ENCODE peak calls at places on chromosomes 5 and 9, in six cellular contexts. P is GM12878, H is HepG2, C is K562, Y is SK-N-SH, F is HCT116. J is an unnamed sample. For H3K36me3, the result is how much of the 10 kb centered on the place peaks cover.

GRCh38 chr5:146340260-146341081 is 1.8 kb downstream of the POU4F3 start:
- DNase-seq in P (no peak), H (peak), C (peak), Y (no peak), F (no peak), J (no peak)

GRCh38 chr5:151896041-151896691 is 28.5 kb downstream of the GLRA1 start:
- DNase-seq in P (no peak), H (no peak), C (no peak), Y (no peak), F (no peak), J (no peak)

GRCh38 chr5:142813208-142813607 is 43.0 kb downstream of the ARHGAP26 start:
- DNase-seq in P (no peak), H (no peak), C (no peak), Y (no peak), F (no peak), J (no peak)

GRCh38 chr9:129988607-129989361 is 54.2 kb downstream of the FNBP1 start:
- DNase-seq in P (peak), H (no peak), C (no peak), Y (no peak), F (no peak), J (no peak)

GRCh38 chr5:82833277-82833676 is 243.9 kb downstream of the TMEM167A start:
- DNase-seq in P (no peak), H (no peak), C (no peak), Y (no peak), F (no peak), J (no peak)

GRCh38 chr9:70004310-70004709 is 39.3 kb upstream of the MAMDC2 start:
- DNase-seq in P (no peak), H (no peak), C (no peak), Y (no peak), F (no peak), J (no peak)

GRCh38 chr9:2764371-2764770 is 47.1 kb downstream of the KCNV2 start:
- DNase-seq in P (peak), H (no peak), C (no peak), Y (no peak), F (no peak), J (no peak)

GRCh38 chr5:115096034-115096769 is 73.5 kb downstream of the TRIM36 start:
- DNase-seq in P (no peak), H (no peak), C (no peak), Y (no peak), F (no peak), J (no peak)

GRCh38 chr9:4604678-4605095 is 57.4 kb upstream of the PLPP6 start:
- DNase-seq in P (peak), H (peak), C (peak), Y (peak), F (peak), J (peak)

GRCh38 chr5:25850581-25850980 is 1187.8 kb downstream of the CDH9 start:
- DNase-seq in P (no peak), H (no peak), C (no peak), Y (no peak), F (no peak), J (peak)

GRCh38 chr9:106376689-106377088 is 486.3 kb upstream of the ZNF462 start:
- DNase-seq in P (no peak), H (no peak), C (no peak), Y (no peak), F (no peak), J (no peak)

GRCh38 chr5:173341911-173342535 is 13.8 kb upstream of the STC2 start:
- DNase-seq in P (no peak), H (no peak), C (no peak), Y (no peak), F (no peak), J (no peak)

GRCh38 chr5:129745997-129746396 is 1.9 kb upstream of the MINAR2 start:
- DNase-seq in P (no peak), H (no peak), C (no peak), Y (no peak), F (no peak), J (no peak)

GRCh38 chr9:4068449-4068848 is 231.4 kb downstream of the GLIS3 start:
- DNase-seq in P (no peak), H (peak), C (no peak), Y (no peak), F (no peak), J (no peak)

GRCh38 chr9:68732405-68733020 is 27.5 kb downstream of the PIP5K1B start:
- DNase-seq in P (no peak), H (peak), C (no peak), Y (no peak), F (no peak), J (no peak)

GRCh38 chr9:135612981-135613910 is 26.1 kb downstream of the GLT6D1 start:
- DNase-seq in P (no peak), H (no peak), C (peak), Y (peak), F (no peak), J (no peak)

GRCh38 chr5:72387985-72388384 is 67.8 kb downstream of the PTCD2 start:
- DNase-seq in P (no peak), H (no peak), C (no peak), Y (no peak), F (no peak), J (no peak)

GRCh38 chr5:111830333-111830732 is 73.3 kb upstream of the NREP start:
- DNase-seq in P (no peak), H (no peak), C (no peak), Y (no peak), F (peak), J (no peak)

GRCh38 chr9:85112933-85113418 is 443.4 kb downstream of the NTRK2 start:
- DNase-seq in P (no peak), H (no peak), C (no peak), Y (no peak), F (no peak), J (no peak)

GRCh38 chr9:91131433-91131839 is 230.3 kb downstream of the AUH start:
- DNase-seq in P (no peak), H (no peak), C (no peak), Y (no peak), F (peak), J (no peak)

GRCh38 chr9:124342946-124343485 is 72.2 kb downstream of the PSMB7 start:
- DNase-seq in P (no peak), H (no peak), C (no peak), Y (no peak), F (no peak), J (no peak)

GRCh38 chr9:2411459-2412215 is 209.9 kb upstream of the VLDLR start:
- DNase-seq in P (no peak), H (no peak), C (no peak), Y (no peak), F (no peak), J (no peak)

GRCh38 chr5:113678924-113679575 is 165.6 kb downstream of the YTHDC2 start:
- DNase-seq in P (peak), H (peak), C (peak), Y (peak), F (peak), J (no peak)

GRCh38 chr9:130189840-130190239 is 17.6 kb downstream of the NCS1 start:
- DNase-seq in P (no peak), H (no peak), C (no peak), Y (no peak), F (no peak), J (no peak)

GRCh38 chr9:95754533-95755420 is 120.7 kb upstream of the ERCC6L2 start:
- DNase-seq in P (no peak), H (no peak), C (no peak), Y (peak), F (no peak), J (no peak)

GRCh38 chr5:148956632-148957385 is 106.1 kb downstream of the SH3TC2 start:
- DNase-seq in P (no peak), H (no peak), C (no peak), Y (no peak), F (no peak), J (no peak)

GRCh38 chr9:28032178-28032532 is 458.9 kb upstream of the C9orf72 start:
- DNase-seq in P (no peak), H (no peak), C (no peak), Y (peak), F (no peak), J (no peak)

GRCh38 chr5:169128679-169129078 is 172.3 kb downstream of the SLIT3 start:
- DNase-seq in P (no peak), H (no peak), C (no peak), Y (no peak), F (no peak), J (no peak)

GRCh38 chr5:6804766-6805165 is 91.5 kb downstream of the TENT4A start:
- DNase-seq in P (no peak), H (no peak), C (no peak), Y (no peak), F (no peak), J (no peak)

GRCh38 chr5:168433982-168434381 is 52.3 kb upstream of the RARS1 start:
- DNase-seq in P (no peak), H (no peak), C (no peak), Y (peak), F (no peak), J (no peak)

GRCh38 chr5:33631786-33632185 is 191.0 kb downstream of the TARS1 start:
- DNase-seq in P (peak), H (no peak), C (no peak), Y (no peak), F (no peak), J (no peak)

GRCh38 chr5:7855611-7856010 is 4.7 kb upstream of the CFAP90 start:
- DNase-seq in P (no peak), H (no peak), C (no peak), Y (no peak), F (no peak), J (no peak)

GRCh38 chr5:142680605-142681259 is 5.2 kb downstream of the FGF1 start:
- DNase-seq in P (no peak), H (peak), C (no peak), Y (no peak), F (peak), J (no peak)

GRCh38 chr9:96417051-96417586 is 1.1 kb downstream of the ZNF367 start:
- DNase-seq in P (peak), H (peak), C (peak), Y (peak), F (peak), J (peak)

GRCh38 chr9:34085581-34086500 is 37.2 kb upstream of the UBAP2 start:
- DNase-seq in P (no peak), H (no peak), C (no peak), Y (no peak), F (no peak), J (no peak)
- H3K36me3 ChIP-seq in P (under half), H (under half), C (under half), Y (under half), F (under half), J (under half)

GRCh38 chr5:124842725-124843595 is 96.5 kb upstream of the ZNF608 start:
- DNase-seq in P (no peak), H (no peak), C (no peak), Y (no peak), F (no peak), J (no peak)

GRCh38 chr5:124849774-124850173 is 103.3 kb upstream of the ZNF608 start:
- DNase-seq in P (no peak), H (no peak), C (no peak), Y (no peak), F (no peak), J (no peak)

GRCh38 chr5:124844371-124844770 is 97.9 kb upstream of the ZNF608 start:
- DNase-seq in P (no peak), H (no peak), C (no peak), Y (no peak), F (no peak), J (no peak)

GRCh38 chr5:124843596-124843899 is 97.1 kb upstream of the ZNF608 start:
- DNase-seq in P (no peak), H (no peak), C (no peak), Y (no peak), F (no peak), J (no peak)

DNA sequence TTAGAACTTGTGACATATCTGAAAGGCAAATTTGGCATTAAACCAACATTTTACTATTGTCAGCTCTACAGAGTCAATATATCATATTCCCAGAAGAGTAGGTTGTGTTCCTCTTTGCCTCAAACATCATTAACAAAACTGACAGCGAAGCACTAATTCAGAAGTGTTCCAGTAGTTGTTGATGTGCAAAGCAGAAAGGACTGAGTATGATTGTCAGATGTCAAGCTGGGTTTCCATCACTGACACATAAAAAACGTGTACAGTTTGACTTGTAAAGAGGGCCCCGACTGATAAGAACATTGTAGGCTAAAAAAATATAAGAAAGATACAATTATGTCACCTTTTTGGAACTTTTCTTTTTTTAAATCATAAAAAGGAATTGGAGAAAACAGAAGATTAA is 101.5 kb upstream of the ZNF608 start:
- DNase-seq in P (no peak), H (no peak), C (no peak), Y (no peak), F (no peak), J (no peak)
- TF ChIP-seq YY1 in P (no peak), H (no peak), C (no peak), Y (no peak), F (no peak), J (no peak)

GRCh38 chr9:128610889-128611288 is 45.8 kb downstream of the DYNC2I2 start:
- DNase-seq in P (no peak), H (no peak), C (no peak), Y (no peak), F (no peak), J (no peak)
- H3K36me3 ChIP-seq in P (under half), H (under half), C (under half), Y (half or more), F (half or more), J (half or more)

GRCh38 chr5:133753856-133754255 is 141.5 kb upstream of the FSTL4 start:
- DNase-seq in P (no peak), H (no peak), C (no peak), Y (no peak), F (no peak), J (no peak)

GRCh38 chr5:133750356-133750755 is 138.0 kb upstream of the FSTL4 start:
- DNase-seq in P (no peak), H (no peak), C (no peak), Y (no peak), F (no peak), J (no peak)

GRCh38 chr5:133750856-133751255 is 138.5 kb upstream of the FSTL4 start:
- DNase-seq in P (no peak), H (no peak), C (no peak), Y (no peak), F (no peak), J (no peak)

GRCh38 chr5:133749331-133749985 is 137.1 kb upstream of the FSTL4 start:
- DNase-seq in P (no peak), H (no peak), C (no peak), Y (no peak), F (no peak), J (no peak)

DNA sequence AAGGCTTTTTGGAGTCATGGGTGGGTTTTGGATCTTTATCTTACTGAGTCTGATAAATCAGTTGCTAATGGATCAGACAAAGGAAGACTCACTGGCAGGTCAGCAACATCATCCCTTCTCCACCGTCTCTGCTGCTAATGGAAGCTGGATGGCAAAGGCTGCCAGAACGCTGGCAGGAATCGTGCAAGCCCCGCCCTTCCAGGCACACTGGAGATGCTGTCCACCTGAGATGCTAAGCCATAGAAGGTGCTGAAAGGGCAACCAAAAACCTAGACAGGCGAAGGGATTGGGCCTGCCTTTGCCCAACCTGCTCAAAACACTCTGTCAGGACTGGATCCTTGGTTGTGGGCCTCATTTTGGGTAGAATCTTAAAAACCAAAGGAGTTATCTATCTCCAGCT is 139.5 kb upstream of the FSTL4 start:
- DNase-seq in P (no peak), H (no peak), C (no peak), Y (peak), F (no peak), J (no peak)
- TF ChIP-seq YY1 in P (no peak), H (no peak), C (no peak), Y (no peak), F (no peak), J (no peak)

GRCh38 chr5:85741972-85742371 is 875.8 kb upstream of the COX7C start:
- DNase-seq in P (no peak), H (no peak), C (no peak), Y (no peak), F (no peak), J (no peak)
- H3K36me3 ChIP-seq in P (under half), H (under half), C (under half), Y (under half), F (under half), J (under half)

GRCh38 chr5:54548565-54548964 is 31.0 kb downstream of the SNX18 start:
- DNase-seq in P (no peak), H (no peak), C (no peak), Y (no peak), F (no peak), J (no peak)

GRCh38 chr5:54544044-54544443 is 26.5 kb downstream of the SNX18 start:
- DNase-seq in P (no peak), H (no peak), C (no peak), Y (no peak), F (no peak), J (no peak)

GRCh38 chr5:54545796-54546195 is 28.2 kb downstream of the SNX18 start:
- DNase-seq in P (no peak), H (no peak), C (no peak), Y (no peak), F (no peak), J (no peak)

GRCh38 chr5:54551292-54551691 is 33.7 kb downstream of the SNX18 start:
- DNase-seq in P (no peak), H (peak), C (no peak), Y (no peak), F (no peak), J (no peak)

DNA sequence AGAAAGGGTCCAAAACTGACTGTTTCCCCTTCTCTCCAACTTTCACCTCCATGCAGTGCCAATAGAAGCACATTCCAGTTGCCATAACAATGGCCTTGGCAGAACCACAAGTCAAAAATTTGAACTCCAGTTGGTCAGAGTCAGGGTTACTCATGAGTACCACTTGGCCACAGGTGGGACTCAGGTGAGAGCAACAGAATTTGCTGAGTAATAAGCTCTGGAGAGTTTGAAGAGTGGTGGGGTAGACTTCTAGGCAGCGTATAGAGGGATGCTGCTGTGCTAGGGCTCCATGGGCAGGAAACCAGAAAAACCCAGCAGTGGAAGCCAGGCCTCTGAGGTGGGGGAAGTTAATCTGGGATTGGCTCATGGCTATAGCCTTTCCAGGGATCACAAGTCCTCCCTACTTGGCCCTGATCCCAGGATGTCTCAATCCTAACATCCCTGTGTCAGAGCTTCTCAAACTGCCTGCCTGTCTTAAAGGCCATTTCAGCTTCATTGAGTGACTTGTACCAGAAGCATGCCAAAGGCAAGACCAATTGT is 30.2 kb downstream of the SNX18 start:
- DNase-seq in P (no peak), H (peak), C (no peak), Y (no peak), F (no peak), J (no peak)
- TF ChIP-seq YY1 in P (no peak), H (no peak), C (no peak), Y (no peak), F (no peak), J (no peak)

GRCh38 chr5:162325143-162325727 is 257.7 kb downstream of the GABRG2 start:
- DNase-seq in P (no peak), H (no peak), C (no peak), Y (no peak), F (no peak), J (no peak)

GRCh38 chr5:162323471-162323870 is 255.9 kb downstream of the GABRG2 start:
- DNase-seq in P (no peak), H (no peak), C (no peak), Y (peak), F (no peak), J (no peak)

DNA sequence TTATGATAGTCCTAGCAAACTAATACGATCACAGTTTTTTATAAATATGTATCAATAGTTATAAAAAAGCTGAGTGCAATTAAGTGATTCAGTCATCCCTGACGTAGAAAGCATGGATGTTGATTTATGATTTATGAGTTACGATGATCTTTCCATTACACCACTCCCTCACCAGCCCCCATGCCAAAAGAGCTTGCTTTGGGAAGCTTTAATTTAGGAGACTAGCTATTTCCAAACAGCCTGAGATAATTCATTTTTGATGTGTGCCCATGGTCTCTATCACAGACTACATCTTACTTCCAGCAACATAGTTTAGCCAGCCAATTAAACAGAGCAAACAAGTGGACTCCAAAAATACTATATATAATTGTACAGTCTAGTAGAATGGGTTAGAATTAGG is 256.8 kb downstream of the GABRG2 start:
- DNase-seq in P (no peak), H (no peak), C (no peak), Y (no peak), F (no peak), J (no peak)
- H3K36me3 ChIP-seq in P (under half), H (under half), C (under half), Y (under half), F (under half), J (under half)

DNA sequence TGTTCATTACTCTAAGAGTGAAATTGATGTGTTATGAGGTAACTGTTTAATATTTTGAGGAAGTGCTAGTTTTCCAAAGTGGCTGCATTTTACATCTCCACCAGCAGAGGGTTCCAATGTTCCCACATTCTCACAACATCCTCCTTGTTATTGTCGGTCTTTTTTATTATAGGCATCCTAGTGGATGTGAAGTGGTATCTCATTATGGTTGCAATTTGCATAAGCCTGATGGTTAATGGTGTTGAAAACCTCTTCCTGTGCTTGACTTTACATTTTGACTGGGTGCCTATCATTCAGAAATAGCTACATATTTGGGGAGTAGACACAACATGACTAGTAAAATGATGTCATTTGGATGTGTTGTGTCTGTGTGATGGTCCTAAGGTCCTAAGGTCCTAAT is 143.6 kb downstream of the MRPS30 start:
- DNase-seq in P (peak), H (peak), C (peak), Y (peak), F (peak), J (peak)
- TF ChIP-seq YY1 in P (no peak), H (no peak), C (no peak), Y (no peak), F (no peak), J (no peak)

GRCh38 chr5:126831175-126831574 is 54.2 kb downstream of the LMNB1 start:
- DNase-seq in P (no peak), H (no peak), C (no peak), Y (no peak), F (no peak), J (no peak)

GRCh38 chr5:126829098-126829497 is 52.2 kb downstream of the LMNB1 start:
- DNase-seq in P (no peak), H (no peak), C (no peak), Y (no peak), F (no peak), J (no peak)

GRCh38 chr5:126830061-126830460 is 53.1 kb downstream of the LMNB1 start:
- DNase-seq in P (no peak), H (no peak), C (no peak), Y (no peak), F (no peak), J (no peak)

GRCh38 chr5:126826619-126827215 is 49.8 kb downstream of the LMNB1 start:
- DNase-seq in P (no peak), H (no peak), C (no peak), Y (no peak), F (no peak), J (no peak)
- H3K36me3 ChIP-seq in P (under half), H (under half), C (half or more), Y (under half), F (half or more), J (half or more)